ENCODE peak calls at places on chromosomes 16 and 17, in nine cellular contexts. K is esophagus muscularis mucosa, Q is transverse colon, D is SK-N-SH, V is vagina, M is GM12892, S is spleen, F is sigmoid colon, O is prostate gland. X is an unnamed sample.

GRCh38 chr17:73308017-73308823 is 3.6 kb downstream of the CDC42EP4 start:
- DNase-seq in K (no peak), M (no peak), F (peak), O (peak), D (no peak), Q (peak), S (no peak), V (no peak), X (peak)

GRCh38 chr17:33701910-33702309 is 408.8 kb upstream of the ASIC2 start:
- DNase-seq in S (no peak), O (no peak), V (no peak), K (no peak), M (no peak), F (no peak), D (no peak), Q (no peak), X (no peak)

GRCh38 chr16:75012380-75013081 is 13.7 kb downstream of the ZNRF1 start:
- DNase-seq in V (no peak), F (no peak), D (no peak), O (no peak), K (no peak), M (no peak), Q (no peak), S (no peak), X (no peak)

GRCh38 chr17:27776882-27777624 is 23.3 kb downstream of the NOS2 start:
- DNase-seq in F (no peak), M (no peak), Q (no peak), V (no peak), O (no peak), S (no peak), D (no peak), K (no peak), X (no peak)

GRCh38 chr17:58332720-58333395 is 4.3 kb upstream of the TSPOAP1 start:
- DNase-seq in S (peak), V (no peak), Q (no peak), F (no peak), K (no peak), D (peak), O (no peak), M (peak), X (no peak)

GRCh38 chr16:53626161-53626560 is 77.5 kb downstream of the RPGRIP1L start:
- DNase-seq in O (no peak), K (no peak), F (no peak), M (no peak), D (no peak), S (no peak), V (no peak), Q (no peak), X (no peak)

GRCh38 chr17:67489273-67489672 is 112.2 kb downstream of the PITPNC1 start:
- DNase-seq in Q (no peak), O (no peak), D (no peak), F (no peak), V (no peak), M (no peak), K (no peak), S (no peak), X (no peak)

GRCh38 chr16:61792194-61792904 is 243.9 kb downstream of the CDH8 start:
- DNase-seq in S (no peak), V (no peak), M (no peak), D (no peak), Q (no peak), K (no peak), O (no peak), F (no peak), X (no peak)

GRCh38 chr17:10275418-10275817 is 77.0 kb upstream of the GAS7 start:
- DNase-seq in S (no peak), F (no peak), D (no peak), Q (no peak), M (no peak), O (no peak), K (peak), V (peak), X (no peak)

GRCh38 chr17:21183468-21183867 is 30.5 kb downstream of the TMEM11 start:
- DNase-seq in M (no peak), K (no peak), V (no peak), Q (no peak), O (no peak), S (no peak), F (no peak), D (no peak), X (no peak)

GRCh38 chr17:81631482-81631881 is 5.4 kb downstream of the NPLOC4 start:
- DNase-seq in V (no peak), S (no peak), D (no peak), O (no peak), K (no peak), M (no peak), F (no peak), Q (no peak), X (no peak)

GRCh38 chr16:48446534-48446920 is 61.3 kb upstream of the SIAH1 start:
- DNase-seq in V (no peak), Q (no peak), D (no peak), K (no peak), M (no peak), S (no peak), O (no peak), F (peak), X (no peak)

GRCh38 chr16:87693827-87694226 is 72.0 kb downstream of the KLHDC4 start:
- DNase-seq in M (no peak), D (no peak), Q (no peak), V (no peak), O (no peak), K (no peak), S (no peak), F (no peak), X (peak)

GRCh38 chr16:69197573-69197972 is 10.6 kb downstream of the SNTB2 start:
- DNase-seq in S (no peak), V (no peak), F (no peak), D (no peak), O (no peak), M (no peak), Q (no peak), K (no peak), X (no peak)

GRCh38 chr16:75305364-75306101 is 54.1 kb upstream of the BCAR1 start:
- DNase-seq in S (no peak), K (no peak), V (peak), F (peak), Q (peak), D (peak), O (peak), M (no peak), X (peak)

GRCh38 chr16:85978291-85978775 is 79.4 kb downstream of the IRF8 start:
- DNase-seq in S (no peak), O (no peak), F (no peak), D (no peak), K (no peak), M (no peak), V (no peak), Q (no peak), X (peak)

GRCh38 chr17:65799869-65800268 is 238.4 kb upstream of the AXIN2 start:
- DNase-seq in F (no peak), M (no peak), D (no peak), V (no peak), O (no peak), K (no peak), S (no peak), Q (no peak), X (no peak)

GRCh38 chr16:3188925-3189825 is 1.2 kb downstream of the OR1F1 start:
- DNase-seq in Q (no peak), D (peak), V (no peak), S (peak), F (no peak), K (no peak), O (no peak), M (peak), X (no peak)

GRCh38 chr17:36728030-36728991 is 126.9 kb downstream of the MRM1 start:
- DNase-seq in O (no peak), V (no peak), F (no peak), S (no peak), K (no peak), Q (no peak), D (peak), M (no peak), X (no peak)

GRCh38 chr17:385195-385835 is 32.7 kb upstream of the RPH3AL start:
- DNase-seq in V (no peak), D (peak), Q (peak), F (peak), S (peak), M (no peak), O (no peak), K (no peak), X (no peak)

GRCh38 chr16:19071811-19072777 is 4.7 kb downstream of the COQ7 start:
- DNase-seq in O (peak), S (no peak), M (no peak), D (peak), V (no peak), K (no peak), Q (peak), F (no peak), X (no peak)

GRCh38 chr17:30720013-30720471 is 104.5 kb downstream of the CRLF3 start:
- DNase-seq in D (no peak), M (no peak), K (no peak), F (peak), Q (peak), S (peak), V (peak), O (no peak), X (no peak)

GRCh38 chr17:35684046-35684802 is 47.2 kb upstream of the RASL10B start:
- DNase-seq in V (no peak), F (no peak), M (no peak), Q (no peak), O (no peak), D (no peak), K (no peak), S (no peak), X (no peak)

GRCh38 chr17:15261063-15261817 is 3.9 kb downstream of the PMP22 start:
- DNase-seq in Q (peak), O (no peak), K (peak), S (peak), M (no peak), F (peak), D (peak), V (no peak), X (peak)

GRCh38 chr16:72101195-72101594 is 7.5 kb downstream of the DHX38 start:
- DNase-seq in O (no peak), F (no peak), V (no peak), K (no peak), D (no peak), Q (no peak), S (no peak), M (no peak), X (no peak)

GRCh38 chr16:54957403-54957802 is 26.7 kb downstream of the IRX5 start:
- DNase-seq in O (no peak), M (no peak), S (no peak), Q (peak), K (no peak), F (no peak), V (no peak), D (no peak), X (no peak)

GRCh38 chr17:48522990-48523389 is 7.8 kb downstream of the HOXB1 start:
- DNase-seq in Q (no peak), D (no peak), S (no peak), V (no peak), O (no peak), F (no peak), K (no peak), M (no peak), X (no peak)

GRCh38 chr16:69579783-69580182 is 14.0 kb downstream of the NFAT5 start:
- DNase-seq in S (no peak), Q (no peak), M (no peak), D (no peak), K (no peak), O (no peak), F (no peak), V (no peak), X (no peak)

GRCh38 chr16:84922351-84923135 is 88.8 kb downstream of the ZDHHC7 start:
- DNase-seq in O (no peak), K (no peak), D (peak), S (no peak), V (no peak), F (peak), Q (peak), M (no peak), X (peak)

GRCh38 chr17:42159796-42160551 is 5.2 kb upstream of the RAB5C start:
- DNase-seq in V (no peak), K (no peak), F (no peak), S (no peak), O (no peak), Q (no peak), M (no peak), D (no peak), X (no peak)

GRCh38 chr17:56594528-56595418 is 1.3 kb downstream of the NOG start:
- DNase-seq in K (no peak), V (no peak), O (no peak), S (peak), Q (no peak), D (no peak), M (no peak), F (no peak), X (no peak)

GRCh38 chr17:74961657-74962360 is 10.8 kb downstream of the HID1 start:
- DNase-seq in D (peak), V (no peak), K (peak), S (peak), M (peak), Q (peak), O (peak), F (peak), X (peak)

GRCh38 chr16:24537474-24538337 is 1.7 kb upstream of the RBBP6 start:
- DNase-seq in M (no peak), F (no peak), V (no peak), S (no peak), O (no peak), D (peak), Q (no peak), K (no peak), X (no peak)

GRCh38 chr17:42403150-42403549 is 14.9 kb upstream of the STAT3 start:
- DNase-seq in O (no peak), D (peak), S (no peak), F (no peak), M (no peak), V (no peak), K (no peak), Q (peak), X (no peak)

GRCh38 chr17:66098040-66098439 is 93.9 kb downstream of the CEP112 start:
- DNase-seq in O (no peak), D (no peak), K (no peak), M (no peak), S (no peak), Q (no peak), V (no peak), F (no peak), X (no peak)

GRCh38 chr17:63834431-63835166 is 7.1 kb upstream of the FTSJ3 start:
- DNase-seq in V (no peak), M (peak), D (peak), S (peak), O (peak), F (peak), Q (no peak), K (no peak), X (no peak)
- TF ChIP-seq POLR2AphosphoS5 in V (no peak), M (peak), D (peak), S (no peak), O (peak), F (no peak), Q (no peak), K (no peak), X (no peak)

GRCh38 chr17:76735006-76735405 is 2.1 kb downstream of the SRSF2 start:
- DNase-seq in K (no peak), O (no peak), F (no peak), D (no peak), V (no peak), S (no peak), Q (no peak), M (no peak), X (no peak)
- TF ChIP-seq POLR2AphosphoS5 in K (no peak), O (peak), F (no peak), D (peak), V (no peak), S (no peak), Q (no peak), M (peak), X (no peak)

GRCh38 chr17:4807534-4808377 is 804 bp downstream of the PLD2 start:
- DNase-seq in M (no peak), F (no peak), S (no peak), Q (peak), O (no peak), V (no peak), K (no peak), D (peak), X (no peak)

GRCh38 chr17:4806420-4806769 is 557 bp upstream of the PLD2 start:
- DNase-seq in S (no peak), K (no peak), Q (peak), V (no peak), D (no peak), F (no peak), M (no peak), O (no peak), X (no peak)

GRCh38 chr17:4810696-4811289 is 3.8 kb downstream of the PLD2 start:
- DNase-seq in M (no peak), F (no peak), O (no peak), K (no peak), D (no peak), S (no peak), V (no peak), Q (no peak), X (no peak)

GRCh38 chr17:4808378-4808767 is 1.4 kb downstream of the PLD2 start:
- DNase-seq in O (peak), V (no peak), S (no peak), K (no peak), D (no peak), Q (peak), M (no peak), F (peak), X (no peak)

GRCh38 chr17:4806770-4807533 is at the start of gene PLD2:
- DNase-seq in O (peak), V (no peak), F (peak), M (peak), Q (peak), D (peak), S (peak), K (peak), X (peak)
- TF ChIP-seq POLR2AphosphoS5 in O (no peak), V (no peak), F (peak), M (no peak), Q (peak), D (peak), S (peak), K (no peak), X (peak)

DNA sequence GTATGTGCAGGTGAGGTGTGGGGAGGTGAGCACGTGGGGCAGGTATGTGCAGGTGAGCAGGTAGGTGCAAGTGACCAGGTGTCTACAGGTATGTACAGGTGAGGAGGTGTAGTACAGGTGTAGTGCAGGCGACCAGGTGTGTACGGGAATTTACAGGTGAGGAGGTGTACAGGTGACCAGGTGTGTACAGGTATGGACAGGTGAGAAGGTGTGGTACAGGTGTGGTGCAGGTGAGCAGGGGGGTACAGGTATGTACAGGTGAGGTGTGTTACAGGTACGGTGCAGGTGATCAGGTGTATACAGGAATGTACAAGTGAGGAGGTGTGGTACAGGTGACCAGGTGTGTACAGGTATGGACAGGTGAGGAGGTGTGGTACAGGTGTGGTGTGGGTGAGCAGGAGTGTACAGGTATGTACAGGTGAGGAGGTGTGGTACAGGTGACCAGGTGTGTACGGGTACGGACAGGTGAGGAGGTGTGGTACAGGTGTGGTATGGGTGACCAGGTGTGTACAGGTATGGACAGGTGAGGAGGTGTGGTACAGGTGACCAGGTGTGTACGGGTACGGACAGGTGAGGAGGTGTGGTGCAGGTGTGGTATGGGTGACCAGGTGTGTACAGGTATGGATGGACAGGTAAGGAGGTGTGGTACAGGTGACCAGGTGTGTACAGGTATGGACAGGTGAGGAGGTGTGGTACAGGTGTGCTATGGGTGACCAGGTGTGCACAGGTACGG is 12.8 kb upstream of the DBNDD1 start:
- DNase-seq in M (no peak), Q (no peak), D (peak), F (no peak), S (no peak), O (no peak), V (no peak), K (no peak), X (no peak)
- TF ChIP-seq POLR2AphosphoS5 in M (no peak), Q (no peak), D (no peak), F (no peak), S (no peak), O (no peak), V (no peak), K (no peak), X (peak)

DNA sequence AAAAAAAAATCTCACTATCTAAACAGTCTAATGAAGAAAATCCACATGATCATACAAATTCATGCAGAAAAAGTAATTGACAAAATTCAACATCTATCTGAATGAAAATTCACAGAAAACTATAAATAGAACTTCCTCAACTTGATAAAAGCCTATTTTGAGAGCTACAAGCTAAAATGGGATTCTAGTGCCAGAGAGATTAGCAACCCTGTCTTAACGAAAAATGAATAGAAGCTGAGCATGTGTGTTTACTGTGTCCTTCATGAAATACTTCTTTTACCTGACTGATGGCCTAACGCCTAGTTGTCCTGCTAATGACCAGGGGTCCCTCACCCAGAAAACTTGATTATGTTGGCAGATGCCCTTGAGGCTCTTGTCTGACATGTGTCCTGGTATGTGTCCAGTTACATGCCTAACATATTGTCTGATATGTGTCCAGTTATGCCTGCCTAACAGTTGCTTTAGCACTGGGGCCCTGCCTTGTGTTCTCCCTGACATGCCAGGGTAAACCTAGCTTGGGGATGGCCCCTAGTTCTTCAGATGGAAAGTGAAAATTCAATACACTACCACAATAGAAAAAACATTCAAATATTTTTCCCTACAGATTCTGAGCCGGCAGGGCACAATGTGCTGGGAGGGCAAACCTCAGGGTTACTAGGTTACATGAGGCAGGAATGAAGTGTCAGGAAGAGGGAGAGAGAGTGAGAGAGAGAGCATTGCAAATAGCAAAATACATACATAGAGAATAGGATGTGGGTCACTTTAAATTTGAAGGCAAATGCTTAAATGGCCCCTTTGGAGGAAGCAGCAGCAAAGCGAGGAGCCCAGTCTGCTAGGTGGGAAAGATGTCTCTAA is 834.0 kb downstream of the CDH11 start:
- DNase-seq in K (no peak), V (no peak), S (no peak), F (no peak), D (peak), O (no peak), M (no peak), Q (no peak), X (no peak)
- TF ChIP-seq POLR2AphosphoS5 in K (no peak), V (no peak), S (no peak), F (no peak), D (no peak), O (no peak), M (no peak), Q (no peak), X (no peak)

GRCh38 chr17:1853698-1854097 is 23.9 kb downstream of the RPA1 start:
- DNase-seq in K (no peak), O (no peak), S (no peak), M (no peak), F (no peak), D (no peak), Q (no peak), V (no peak), X (no peak)
- TF ChIP-seq POLR2AphosphoS5 in K (no peak), O (no peak), S (no peak), M (no peak), F (no peak), D (no peak), Q (no peak), V (no peak), X (no peak)